ENCODE peak calls at places on chromosomes 3 and 15, in nine cellular contexts. G is thoracic aorta, O is WTC11, T is WERI-Rb-1, Y is upper lobe of right lung, S is RWPE1, D is neural progenitor cell, W is pancreas, J is lung. R is an unnamed sample.
A peak's percentile ranks its signal among the peaks of the same experiment; 100 is the strongest.

GRCh38 chr3:189563841-189564563 is 67.2 kb upstream of the TP63 start:
- DNase-seq in G (no peak), O (no peak), T (no peak), Y (no peak), S (peak; percentile 83), D (no peak), W (no peak), J (peak; percentile 29), R (no peak)

GRCh38 chr3:4825572-4826236 is 153.5 kb upstream of the BHLHE40 start:
- DNase-seq in G (no peak), O (no peak), T (no peak), Y (peak; percentile 84), S (no peak), D (no peak), W (no peak), J (peak; percentile 78), R (no peak)

GRCh38 chr3:188595890-188596376 is 442.0 kb downstream of the LPP start:
- DNase-seq in G (no peak), O (no peak), T (no peak), Y (no peak), S (peak; percentile 37), D (no peak), W (no peak), J (no peak), R (no peak)

GRCh38 chr3:193711523-193711963 is 118.5 kb downstream of the OPA1 start:
- DNase-seq in G (no peak), O (no peak), T (no peak), Y (no peak), S (no peak), D (peak; percentile 88), W (no peak), J (no peak), R (no peak)

GRCh38 chr3:64417816-64418215 is 192.6 kb upstream of the PRICKLE2 start:
- DNase-seq in G (no peak), O (no peak), T (peak; percentile 84), Y (no peak), S (peak; percentile 1), D (peak; percentile 93), W (no peak), J (no peak), R (no peak)

GRCh38 chr3:184937611-184938010 is 125.6 kb downstream of the VPS8 start:
- DNase-seq in G (no peak), O (no peak), T (peak; percentile 10), Y (no peak), S (no peak), D (no peak), W (no peak), J (no peak), R (no peak)

GRCh38 chr15:85296615-85297402 is 83.6 kb upstream of the AKAP13 start:
- DNase-seq in G (peak; percentile 14), O (peak; percentile 43), T (peak; percentile 78), Y (no peak), S (peak; percentile 72), D (peak; percentile 79), W (no peak), J (peak; percentile 70), R (peak; percentile 73)

GRCh38 chr15:73927003-73927475 is 777 bp downstream of the LOXL1 start:
- DNase-seq in G (no peak), O (peak; percentile 65), T (no peak), Y (peak; percentile 84), S (peak; percentile 50), D (peak; percentile 78), W (peak; percentile 94), J (no peak), R (peak; percentile 56)

GRCh38 chr3:112738366-112738765 is 97.4 kb upstream of the CCDC80 start:
- DNase-seq in G (no peak), O (no peak), T (no peak), Y (no peak), S (no peak), D (no peak), W (no peak), J (no peak), R (no peak)

GRCh38 chr3:155744091-155744625 is 713 bp downstream of the PLCH1 start:
- DNase-seq in G (no peak), O (peak; percentile 87), T (peak; percentile 85), Y (peak; percentile 90), S (peak; percentile 43), D (peak; percentile 93), W (peak; percentile 91), J (peak; percentile 74), R (peak; percentile 82)

GRCh38 chr3:115186351-115187148 is 39.5 kb upstream of the ZBTB20 start:
- DNase-seq in G (no peak), O (no peak), T (no peak), Y (no peak), S (no peak), D (no peak), W (no peak), J (no peak), R (no peak)

GRCh38 chr3:9468460-9468859 is 71.0 kb downstream of the SETD5 start:
- DNase-seq in G (no peak), O (no peak), T (no peak), Y (no peak), S (no peak), D (no peak), W (no peak), J (no peak), R (no peak)

GRCh38 chr3:189714991-189715961 is 84.1 kb downstream of the TP63 start:
- DNase-seq in G (no peak), O (no peak), T (no peak), Y (no peak), S (no peak), D (no peak), W (no peak), J (no peak), R (no peak)

GRCh38 chr3:157999246-157999645 is 107.0 kb downstream of the SHOX2 start:
- DNase-seq in G (no peak), O (no peak), T (no peak), Y (no peak), S (no peak), D (no peak), W (no peak), J (no peak), R (no peak)

GRCh38 chr15:52668133-52668532 is 11.1 kb downstream of the ATOSA start:
- DNase-seq in G (no peak), O (no peak), T (no peak), Y (no peak), S (no peak), D (no peak), W (no peak), J (no peak), R (no peak)

GRCh38 chr15:62021991-62022600 is 38.2 kb downstream of the VPS13C start:
- DNase-seq in G (no peak), O (no peak), T (peak; percentile 6), Y (no peak), S (no peak), D (peak; percentile 18), W (no peak), J (no peak), R (no peak)

GRCh38 chr3:62922326-62922725 is 47.1 kb upstream of the CADPS start:
- DNase-seq in G (no peak), O (no peak), T (no peak), Y (no peak), S (no peak), D (no peak), W (no peak), J (no peak), R (no peak)

GRCh38 chr15:33142708-33143107 is 51.8 kb downstream of the FMN1 start:
- DNase-seq in G (no peak), O (no peak), T (no peak), Y (no peak), S (no peak), D (no peak), W (no peak), J (no peak), R (no peak)

GRCh38 chr3:128348805-128349531 is 117.7 kb downstream of the DNAJB8 start:
- DNase-seq in G (no peak), O (no peak), T (peak; percentile 50), Y (no peak), S (no peak), D (peak; percentile 27), W (no peak), J (no peak), R (peak; percentile 21)
- TF ChIP-seq CTCF in G (no peak), O (no peak), T (no peak), Y (no peak), S (no peak), D (no peak), W (no peak), J (no peak), R (no peak)

GRCh38 chr3:171700653-171701052 is 109.6 kb downstream of the PLD1 start:
- DNase-seq in G (no peak), O (no peak), T (no peak), Y (no peak), S (no peak), D (no peak), W (no peak), J (no peak), R (no peak)

GRCh38 chr3:171704814-171705213 is 105.5 kb downstream of the PLD1 start:
- DNase-seq in G (no peak), O (peak; percentile 40), T (no peak), Y (no peak), S (no peak), D (no peak), W (no peak), J (no peak), R (no peak)

GRCh38 chr3:171700157-171700556 is 110.1 kb downstream of the PLD1 start:
- DNase-seq in G (no peak), O (no peak), T (no peak), Y (no peak), S (no peak), D (no peak), W (no peak), J (no peak), R (no peak)

GRCh38 chr3:171703144-171703543 is 107.1 kb downstream of the PLD1 start:
- DNase-seq in G (no peak), O (no peak), T (no peak), Y (no peak), S (no peak), D (no peak), W (no peak), J (no peak), R (no peak)

DNA sequence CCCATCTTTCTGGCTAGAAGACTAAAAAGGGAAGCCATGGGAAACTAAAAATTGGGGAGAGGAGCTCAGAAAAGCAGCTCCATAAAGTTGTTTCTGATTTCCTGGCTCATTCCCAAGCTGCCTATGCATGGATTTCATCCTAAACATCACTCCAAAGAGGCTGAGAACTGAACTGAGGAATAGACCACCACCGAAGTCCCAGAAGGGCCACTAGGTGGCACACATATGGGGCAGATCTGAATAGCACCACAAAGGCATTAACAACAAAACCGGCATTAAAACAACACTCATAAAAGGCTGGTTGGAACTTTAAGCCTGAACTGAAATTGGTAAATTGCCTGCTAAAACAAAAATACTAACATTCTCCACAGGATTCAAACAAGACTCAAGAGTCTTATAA is 106.3 kb downstream of the PLD1 start:
- DNase-seq in G (no peak), O (peak; percentile 45), T (peak; percentile 37), Y (no peak), S (peak; percentile 29), D (peak; percentile 53), W (no peak), J (peak; percentile 32), R (no peak)
- TF ChIP-seq CTCF in G (peak; percentile 38), O (peak; percentile 60), T (peak; percentile 62), Y (peak; percentile 59), S (peak; percentile 43), D (peak; percentile 67), W (peak; percentile 19), J (peak; percentile 23), R (peak; percentile 44)

GRCh38 chr3:164550857-164551256 is 527.4 kb downstream of the SI start:
- DNase-seq in G (no peak), O (no peak), T (no peak), Y (no peak), S (no peak), D (no peak), W (no peak), J (no peak), R (no peak)
- TF ChIP-seq CTCF in G (no peak), O (no peak), T (peak; percentile 18), Y (no peak), S (no peak), D (peak; percentile 40), W (no peak), J (no peak), R (peak; percentile 31)

GRCh38 chr3:37700849-37701248 is 160.8 kb upstream of the CTDSPL start:
- DNase-seq in G (no peak), O (no peak), T (peak; percentile 30), Y (no peak), S (no peak), D (no peak), W (no peak), J (no peak), R (no peak)
- TF ChIP-seq CTCF in G (no peak), O (no peak), T (peak; percentile 47), Y (no peak), S (no peak), D (peak; percentile 35), W (peak; percentile 22), J (no peak), R (no peak)

R was measured in endothelial cell.